ENCODE peak calls at places on chromosomes 12 and 14, in four cellular contexts. One of them, this sample, is unnamed. For H3K27me3, the result is how much of the 10 kb centered on the place peaks cover.

GRCh38 chr12:87300-87699 is 20.7 kb downstream of the IQSEC3 start:
- DNase-seq in left ventricle myocardium inferior: no peak
- DNase-seq in CD4-positive, alpha-beta memory T cell: no peak
- DNase-seq in fibroblast of lung: no peak
- DNase-seq in this sample: no peak

GRCh38 chr12:119843100-119843499 is 34.0 kb downstream of the CIT start:
- DNase-seq in fibroblast of lung: peak
- DNase-seq in CD4-positive, alpha-beta memory T cell: no peak
- DNase-seq in left ventricle myocardium inferior: no peak
- DNase-seq in this sample: no peak

GRCh38 chr12:1793426-1794210 is 26.7 kb upstream of the LRTM2 start:
- DNase-seq in left ventricle myocardium inferior: no peak
- DNase-seq in CD4-positive, alpha-beta memory T cell: no peak
- DNase-seq in fibroblast of lung: no peak
- DNase-seq in this sample: no peak

GRCh38 chr14:38882533-38882932 is 220.5 kb downstream of the SEC23A start:
- DNase-seq in fibroblast of lung: peak
- DNase-seq in CD4-positive, alpha-beta memory T cell: no peak
- DNase-seq in left ventricle myocardium inferior: no peak
- DNase-seq in this sample: no peak

GRCh38 chr12:113955109-113955970 is 10.8 kb downstream of the RBM19 start:
- DNase-seq in CD4-positive, alpha-beta memory T cell: no peak
- DNase-seq in fibroblast of lung: no peak
- DNase-seq in left ventricle myocardium inferior: no peak
- DNase-seq in this sample: peak

GRCh38 chr12:11584213-11584855 is 65.1 kb upstream of the ETV6 start:
- DNase-seq in CD4-positive, alpha-beta memory T cell: no peak
- DNase-seq in left ventricle myocardium inferior: no peak
- DNase-seq in fibroblast of lung: no peak
- DNase-seq in this sample: no peak

GRCh38 chr14:60381909-60382308 is 104.0 kb downstream of the C14orf39 start:
- DNase-seq in fibroblast of lung: no peak
- DNase-seq in left ventricle myocardium inferior: no peak
- DNase-seq in CD4-positive, alpha-beta memory T cell: no peak
- DNase-seq in this sample: no peak

GRCh38 chr12:45708363-45708762 is 21.1 kb upstream of the ARID2 start:
- DNase-seq in CD4-positive, alpha-beta memory T cell: no peak
- DNase-seq in fibroblast of lung: no peak
- DNase-seq in left ventricle myocardium inferior: no peak
- DNase-seq in this sample: peak

GRCh38 chr12:1795785-1796514 is 24.4 kb upstream of the LRTM2 start:
- DNase-seq in CD4-positive, alpha-beta memory T cell: peak
- DNase-seq in fibroblast of lung: peak
- DNase-seq in left ventricle myocardium inferior: peak
- DNase-seq in this sample: peak

GRCh38 chr12:50081096-50081808 is 3.9 kb upstream of the SMARCD1 start:
- DNase-seq in CD4-positive, alpha-beta memory T cell: no peak
- DNase-seq in left ventricle myocardium inferior: no peak
- DNase-seq in fibroblast of lung: no peak
- DNase-seq in this sample: no peak

GRCh38 chr14:63186453-63186852 is 17.8 kb upstream of the RHOJ start:
- DNase-seq in CD4-positive, alpha-beta memory T cell: no peak
- DNase-seq in fibroblast of lung: peak
- DNase-seq in left ventricle myocardium inferior: no peak
- DNase-seq in this sample: no peak

GRCh38 chr12:128763395-128763794 is 60.4 kb downstream of the SLC15A4 start:
- DNase-seq in CD4-positive, alpha-beta memory T cell: no peak
- DNase-seq in fibroblast of lung: no peak
- DNase-seq in left ventricle myocardium inferior: no peak
- DNase-seq in this sample: no peak

GRCh38 chr12:33825986-33826602 is 196.2 kb upstream of the ALG10 start:
- DNase-seq in CD4-positive, alpha-beta memory T cell: no peak
- DNase-seq in left ventricle myocardium inferior: no peak
- DNase-seq in fibroblast of lung: no peak
- DNase-seq in this sample: no peak

GRCh38 chr12:10368206-10369171 is 21.4 kb downstream of the KLRK1 start:
- DNase-seq in fibroblast of lung: no peak
- DNase-seq in left ventricle myocardium inferior: no peak
- DNase-seq in CD4-positive, alpha-beta memory T cell: no peak
- DNase-seq in this sample: no peak

GRCh38 chr12:12715128-12715458 is 2.1 kb upstream of the CDKN1B start:
- DNase-seq in fibroblast of lung: no peak
- DNase-seq in left ventricle myocardium inferior: no peak
- DNase-seq in CD4-positive, alpha-beta memory T cell: no peak
- DNase-seq in this sample: no peak

GRCh38 chr12:19192709-19193108 is 63.2 kb downstream of the PLEKHA5 start:
- DNase-seq in left ventricle myocardium inferior: no peak
- DNase-seq in CD4-positive, alpha-beta memory T cell: no peak
- DNase-seq in fibroblast of lung: no peak
- DNase-seq in this sample: no peak

DNA sequence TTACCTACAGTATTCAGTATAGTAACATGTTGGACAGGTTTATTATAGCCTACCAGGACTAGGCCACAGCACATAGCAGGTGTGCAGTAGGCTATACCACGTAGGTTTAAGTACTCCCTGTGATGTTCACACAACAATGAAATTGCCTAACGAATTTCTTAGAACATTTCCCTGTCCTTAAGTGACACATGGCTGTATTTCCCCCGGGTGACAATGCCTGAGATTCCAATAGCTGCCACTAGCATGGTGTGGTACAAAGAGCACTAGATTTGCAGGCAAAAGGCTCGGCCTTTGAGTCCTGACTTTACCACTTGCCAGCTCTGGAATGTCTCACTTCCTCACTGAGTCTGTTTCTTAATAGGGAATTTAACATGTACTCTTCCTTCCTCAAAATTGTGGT is 19.7 kb downstream of the PTPN21 start:
- DNase-seq in fibroblast of lung: no peak
- DNase-seq in left ventricle myocardium inferior: no peak
- DNase-seq in CD4-positive, alpha-beta memory T cell: no peak
- DNase-seq in this sample: peak
- H3K27ac ChIP-seq in fibroblast of lung: no peak
- H3K27ac ChIP-seq in left ventricle myocardium inferior: peak
- H3K27ac ChIP-seq in CD4-positive, alpha-beta memory T cell: no peak
- H3K27ac ChIP-seq in this sample: no peak

GRCh38 chr14:68182492-68182891 is 362.9 kb downstream of the RAD51B start:
- DNase-seq in CD4-positive, alpha-beta memory T cell: no peak
- DNase-seq in left ventricle myocardium inferior: no peak
- DNase-seq in fibroblast of lung: no peak
- DNase-seq in this sample: no peak
- H3K27me3 ChIP-seq in CD4-positive, alpha-beta memory T cell: under half
- H3K27me3 ChIP-seq in left ventricle myocardium inferior: under half
- H3K27me3 ChIP-seq in fibroblast of lung: under half
- H3K27me3 ChIP-seq in this sample: under half

GRCh38 chr12:4227046-4227445 is 46.5 kb upstream of the CCND2 start:
- DNase-seq in CD4-positive, alpha-beta memory T cell: no peak
- DNase-seq in fibroblast of lung: no peak
- DNase-seq in left ventricle myocardium inferior: no peak
- DNase-seq in this sample: no peak
- H3K27ac ChIP-seq in CD4-positive, alpha-beta memory T cell: no peak
- H3K27ac ChIP-seq in fibroblast of lung: no peak
- H3K27ac ChIP-seq in left ventricle myocardium inferior: no peak
- H3K27ac ChIP-seq in this sample: no peak

GRCh38 chr14:96626916-96627315 is 124.7 kb downstream of the PAPOLA start:
- DNase-seq in fibroblast of lung: no peak
- DNase-seq in CD4-positive, alpha-beta memory T cell: no peak
- DNase-seq in left ventricle myocardium inferior: no peak
- DNase-seq in this sample: no peak

GRCh38 chr14:96624661-96625435 is 122.7 kb downstream of the PAPOLA start:
- DNase-seq in CD4-positive, alpha-beta memory T cell: no peak
- DNase-seq in left ventricle myocardium inferior: no peak
- DNase-seq in fibroblast of lung: no peak
- DNase-seq in this sample: no peak

GRCh38 chr14:96626121-96626768 is 124.1 kb downstream of the PAPOLA start:
- DNase-seq in fibroblast of lung: no peak
- DNase-seq in left ventricle myocardium inferior: no peak
- DNase-seq in CD4-positive, alpha-beta memory T cell: no peak
- DNase-seq in this sample: no peak

GRCh38 chr14:96623676-96624484 is 121.7 kb downstream of the PAPOLA start:
- DNase-seq in left ventricle myocardium inferior: no peak
- DNase-seq in CD4-positive, alpha-beta memory T cell: no peak
- DNase-seq in fibroblast of lung: no peak
- DNase-seq in this sample: no peak

GRCh38 chr14:96625436-96625945 is 123.3 kb downstream of the PAPOLA start:
- DNase-seq in left ventricle myocardium inferior: no peak
- DNase-seq in fibroblast of lung: no peak
- DNase-seq in CD4-positive, alpha-beta memory T cell: no peak
- DNase-seq in this sample: no peak
- H3K27me3 ChIP-seq in left ventricle myocardium inferior: half or more
- H3K27me3 ChIP-seq in fibroblast of lung: under half
- H3K27me3 ChIP-seq in CD4-positive, alpha-beta memory T cell: under half
- H3K27me3 ChIP-seq in this sample: under half

DNA sequence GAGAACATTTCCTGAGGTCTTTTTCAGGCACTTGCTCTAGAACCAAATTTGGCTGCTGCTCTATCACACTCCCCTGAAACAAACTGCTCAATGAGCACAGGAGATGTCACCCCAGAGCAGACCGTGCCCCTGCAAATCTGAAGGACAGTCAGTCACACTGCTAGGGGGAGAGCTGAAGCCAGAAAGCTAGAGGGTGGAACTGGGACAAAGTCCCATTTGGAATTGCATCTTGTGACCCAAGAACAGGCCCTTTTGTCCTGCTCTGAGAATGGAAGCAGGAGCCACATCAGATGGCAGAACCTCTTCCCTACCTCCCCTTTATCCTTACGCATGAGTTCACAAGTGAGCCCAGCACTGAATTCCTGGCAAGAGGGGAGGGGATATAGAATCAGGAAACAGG is 64.7 kb downstream of the MAP3K9 start:
- DNase-seq in left ventricle myocardium inferior: no peak
- DNase-seq in CD4-positive, alpha-beta memory T cell: no peak
- DNase-seq in fibroblast of lung: no peak
- DNase-seq in this sample: peak
- H3K27ac ChIP-seq in left ventricle myocardium inferior: no peak
- H3K27ac ChIP-seq in CD4-positive, alpha-beta memory T cell: no peak
- H3K27ac ChIP-seq in fibroblast of lung: no peak
- H3K27ac ChIP-seq in this sample: no peak

DNA sequence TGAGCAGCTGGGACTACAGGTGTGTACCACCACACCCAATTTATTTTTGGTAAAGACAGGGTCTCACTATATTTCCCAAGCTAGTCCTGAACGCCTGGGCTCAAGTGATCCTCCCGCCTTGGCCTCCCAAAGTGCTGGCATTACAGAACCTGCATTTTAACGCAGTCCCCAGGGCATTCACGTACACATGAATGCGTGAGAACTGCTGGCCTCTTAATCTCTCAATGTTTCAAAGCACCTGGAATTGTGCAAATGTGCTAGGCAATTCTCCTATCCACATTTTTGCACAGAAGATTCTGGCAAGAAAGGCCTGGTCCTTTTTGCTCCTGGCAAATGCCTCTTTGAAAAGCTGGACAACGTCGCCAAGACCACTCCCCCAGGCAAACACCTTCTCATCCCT is 35.2 kb downstream of the TESC start:
- DNase-seq in left ventricle myocardium inferior: no peak
- DNase-seq in fibroblast of lung: no peak
- DNase-seq in CD4-positive, alpha-beta memory T cell: no peak
- DNase-seq in this sample: no peak
- H3K27me3 ChIP-seq in left ventricle myocardium inferior: under half
- H3K27me3 ChIP-seq in fibroblast of lung: under half
- H3K27me3 ChIP-seq in CD4-positive, alpha-beta memory T cell: under half
- H3K27me3 ChIP-seq in this sample: under half

GRCh38 chr12:117334098-117334497 is 27.3 kb downstream of the NOS1 start:
- DNase-seq in left ventricle myocardium inferior: no peak
- DNase-seq in fibroblast of lung: no peak
- DNase-seq in CD4-positive, alpha-beta memory T cell: no peak
- DNase-seq in this sample: no peak
- H3K27ac ChIP-seq in left ventricle myocardium inferior: no peak
- H3K27ac ChIP-seq in fibroblast of lung: no peak
- H3K27ac ChIP-seq in CD4-positive, alpha-beta memory T cell: no peak
- H3K27ac ChIP-seq in this sample: no peak

GRCh38 chr12:58007875-58008274 is 66.5 kb downstream of the ATP23 start:
- DNase-seq in left ventricle myocardium inferior: no peak
- DNase-seq in fibroblast of lung: no peak
- DNase-seq in CD4-positive, alpha-beta memory T cell: no peak
- DNase-seq in this sample: no peak
- H3K27me3 ChIP-seq in left ventricle myocardium inferior: under half
- H3K27me3 ChIP-seq in fibroblast of lung: under half
- H3K27me3 ChIP-seq in CD4-positive, alpha-beta memory T cell: under half
- H3K27me3 ChIP-seq in this sample: under half

GRCh38 chr14:95516554-95517209 is at the start of gene SYNE3:
- DNase-seq in fibroblast of lung: no peak
- DNase-seq in CD4-positive, alpha-beta memory T cell: peak
- DNase-seq in left ventricle myocardium inferior: peak
- DNase-seq in this sample: peak
- H3K27ac ChIP-seq in fibroblast of lung: peak
- H3K27ac ChIP-seq in CD4-positive, alpha-beta memory T cell: peak
- H3K27ac ChIP-seq in left ventricle myocardium inferior: peak
- H3K27ac ChIP-seq in this sample: peak

DNA sequence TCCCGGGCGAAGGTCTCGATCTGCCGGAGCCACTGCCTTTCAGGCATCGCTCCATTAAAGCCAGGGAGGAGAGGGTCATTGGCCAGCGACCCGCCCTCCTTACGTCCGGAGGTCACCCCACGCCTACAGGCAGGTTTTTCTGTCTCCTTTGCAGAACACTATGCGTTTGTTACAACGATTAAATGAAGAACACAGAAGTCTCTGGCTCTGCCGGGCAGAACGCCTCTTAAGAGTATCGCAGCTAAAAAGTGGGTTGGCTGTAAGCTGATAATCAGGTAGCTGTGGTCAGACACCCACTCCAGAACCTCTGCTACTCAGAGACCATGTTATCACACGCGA is 15.0 kb downstream of the OTX2 start:
- DNase-seq in left ventricle myocardium inferior: no peak
- DNase-seq in CD4-positive, alpha-beta memory T cell: no peak
- DNase-seq in fibroblast of lung: no peak
- DNase-seq in this sample: no peak
- H3K27me3 ChIP-seq in left ventricle myocardium inferior: half or more
- H3K27me3 ChIP-seq in CD4-positive, alpha-beta memory T cell: under half
- H3K27me3 ChIP-seq in fibroblast of lung: half or more
- H3K27me3 ChIP-seq in this sample: half or more

This sample was measured in small intestine.